ENCODE peak calls at places on chromosomes 4 and X, in five cellular contexts. B is retina, K is caudate nucleus, D is GM12865, E is GM19239. X is an unnamed sample.

GRCh38 chrX:43970528-43970927 is 2.7 kb downstream of the NDP start:
- DNase-seq in D (no peak), B (no peak), E (no peak), K (no peak), X (no peak)

GRCh38 chr4:25065451-25065850 is 34.7 kb upstream of the LGI2 start:
- DNase-seq in E (no peak), B (no peak), K (no peak), D (no peak), X (no peak)

GRCh38 chr4:168269879-168270278 is 48.7 kb downstream of the DDX60 start:
- DNase-seq in K (no peak), D (no peak), E (no peak), B (no peak), X (no peak)

GRCh38 chrX:124791492-124792095 is 445.2 kb downstream of the SH2D1A start:
- DNase-seq in K (no peak), B (no peak), E (no peak), D (no peak), X (no peak)

GRCh38 chrX:1873671-1874070 is 258.8 kb downstream of the ASMT start:
- DNase-seq in D (no peak), B (no peak), K (no peak), E (no peak), X (no peak)

GRCh38 chrX:85375333-85375738 is 4.1 kb downstream of the POF1B start:
- DNase-seq in B (peak), E (no peak), K (no peak), D (no peak), X (no peak)

GRCh38 chr4:100022792-100023222 is 72.7 kb upstream of the H2AZ1 start:
- DNase-seq in B (no peak), D (no peak), K (no peak), E (no peak), X (no peak)

GRCh38 chr4:48247142-48247877 is 22.3 kb downstream of the TEC start:
- DNase-seq in D (peak), E (no peak), B (no peak), K (no peak), X (no peak)

GRCh38 chr4:82217986-82218715 is 155.6 kb downstream of the HNRNPD start:
- DNase-seq in B (no peak), D (no peak), K (no peak), E (no peak), X (peak)

GRCh38 chrX:68550193-68550592 is 51.3 kb downstream of the YIPF6 start:
- DNase-seq in B (no peak), E (no peak), K (no peak), D (no peak), X (no peak)

GRCh38 chr4:189279188-189279587 is 661.5 kb upstream of the FRG1 start:
- DNase-seq in K (no peak), E (no peak), D (no peak), B (no peak), X (no peak)

GRCh38 chr4:22238742-22239141 is 277.1 kb downstream of the ADGRA3 start:
- DNase-seq in K (no peak), D (no peak), E (no peak), B (peak), X (no peak)

GRCh38 chr4:4853371-4853823 is 6.1 kb upstream of the MSX1 start:
- DNase-seq in E (no peak), B (peak), D (peak), K (no peak), X (no peak)

GRCh38 chr4:109574931-109575804 is 15.1 kb downstream of the MCUB start:
- DNase-seq in D (no peak), E (no peak), B (no peak), K (no peak), X (no peak)

GRCh38 chr4:167930171-167930570 is 162.2 kb upstream of the ANXA10 start:
- DNase-seq in D (no peak), K (no peak), E (no peak), B (no peak), X (no peak)

GRCh38 chrX:153226344-153227190 is 47.5 kb downstream of the MAGEA1 start:
- DNase-seq in B (peak), E (no peak), D (no peak), K (no peak), X (no peak)

GRCh38 chr4:140834866-140835495 is 78.8 kb upstream of the TBC1D9 start:
- DNase-seq in B (peak), K (no peak), E (no peak), D (no peak), X (no peak)

GRCh38 chr4:98516042-98516440 is 142.4 kb downstream of the TSPAN5 start:
- DNase-seq in D (no peak), K (no peak), E (no peak), B (no peak), X (no peak)

GRCh38 chrX:19889582-19890342 is 2.4 kb upstream of the SH3KBP1 start:
- DNase-seq in E (no peak), D (peak), B (no peak), K (no peak), X (no peak)

GRCh38 chr4:69383281-69383680 is 103.0 kb downstream of the UGT2B28 start:
- DNase-seq in K (no peak), E (no peak), D (no peak), B (no peak), X (no peak)

GRCh38 chr4:223913-224497 is 81.3 kb downstream of the ZNF732 start:
- DNase-seq in K (no peak), D (no peak), E (no peak), B (no peak), X (no peak)

GRCh38 chr4:20882500-20882899 is 182.2 kb downstream of the PACRGL start:
- DNase-seq in E (no peak), B (no peak), K (no peak), D (no peak), X (no peak)

GRCh38 chr4:61522312-61522711 is 322.2 kb downstream of the ADGRL3 start:
- DNase-seq in B (no peak), E (no peak), D (no peak), K (no peak), X (no peak)

GRCh38 chr4:175298119-175298518 is 380.0 kb downstream of the ADAM29 start:
- DNase-seq in K (no peak), D (no peak), B (no peak), E (no peak), X (no peak)

GRCh38 chrX:78543281-78543680 is 115.8 kb downstream of the RTL3 start:
- DNase-seq in K (no peak), B (no peak), E (no peak), D (no peak), X (no peak)

GRCh38 chr4:151781026-151781425 is 20.2 kb upstream of the GATB start:
- DNase-seq in K (no peak), E (no peak), B (peak), D (no peak), X (peak)

GRCh38 chr4:27836505-27836904 is 975.9 kb downstream of the STIM2 start:
- DNase-seq in B (no peak), K (no peak), E (no peak), D (no peak), X (no peak)

GRCh38 chrX:37787353-37787869 is 7.6 kb downstream of the CYBB start:
- DNase-seq in D (peak), E (no peak), K (no peak), B (no peak), X (no peak)

GRCh38 chr4:81724925-81725329 is 253.2 kb upstream of the RASGEF1B start:
- DNase-seq in D (peak), B (peak), K (peak), E (no peak), X (peak)

GRCh38 chr4:1414831-1415680 is 8.8 kb upstream of the NKX1-1 start:
- DNase-seq in D (no peak), B (no peak), E (no peak), K (no peak), X (no peak)

GRCh38 chr4:102454981-102455690 is 46.0 kb upstream of the NFKB1 start:
- DNase-seq in K (no peak), E (no peak), B (no peak), D (no peak), X (no peak)

GRCh38 chr4:85522277-85522676 is 47.3 kb downstream of the ARHGAP24 start:
- DNase-seq in D (no peak), K (no peak), E (no peak), B (no peak), X (no peak)

GRCh38 chrX:44060221-44060620 is 87.0 kb upstream of the NDP start:
- DNase-seq in D (no peak), E (no peak), B (no peak), K (no peak), X (no peak)